ENCODE peak calls at places on chromosomes 2 and 18, in six cellular contexts. N, J, C, E, U and O are unnamed samples.
A peak's percentile ranks its signal among the peaks of the same experiment; 100 is the strongest.

GRCh38 chr18:22171263-22171838 is 2.0 kb downstream of the GATA6 start:
- DNase-seq in N (no peak), J (no peak), U (no peak), C (no peak), E (no peak), O (no peak)

GRCh38 chr18:58682429-58683069 is 11.3 kb downstream of the MALT1 start:
- DNase-seq in N (no peak), U (no peak), C (no peak), E (no peak), J (peak; percentile 68), O (no peak)

GRCh38 chr2:231614559-231615057 is 21.9 kb downstream of the TEX44 start:
- DNase-seq in J (no peak), C (no peak), N (no peak), E (peak; percentile 37), U (no peak), O (peak; percentile 43)

GRCh38 chr18:11366410-11366809 is 217.0 kb upstream of the PIEZO2 start:
- DNase-seq in J (no peak), C (no peak), N (no peak), U (no peak), E (no peak), O (no peak)

GRCh38 chr2:142944264-142944663 is 66.8 kb downstream of the KYNU start:
- DNase-seq in J (no peak), C (no peak), U (no peak), N (no peak), E (no peak), O (no peak)

GRCh38 chr2:233503947-233504637 is 62.5 kb downstream of the USP40 start:
- DNase-seq in N (no peak), J (no peak), U (no peak), C (no peak), E (no peak), O (no peak)

GRCh38 chr18:79380816-79381806 is 14.6 kb upstream of the NFATC1 start:
- DNase-seq in E (peak; percentile 84), U (no peak), N (peak; percentile 62), J (peak; percentile 22), C (no peak), O (peak; percentile 83)

GRCh38 chr2:154556146-154556545 is 142.3 kb upstream of the KCNJ3 start:
- DNase-seq in C (no peak), U (no peak), J (no peak), N (no peak), E (no peak), O (no peak)

GRCh38 chr2:43803113-43803512 is 29.3 kb downstream of the DYNC2LI1 start:
- DNase-seq in N (no peak), C (no peak), U (no peak), E (no peak), J (no peak), O (no peak)

DNA sequence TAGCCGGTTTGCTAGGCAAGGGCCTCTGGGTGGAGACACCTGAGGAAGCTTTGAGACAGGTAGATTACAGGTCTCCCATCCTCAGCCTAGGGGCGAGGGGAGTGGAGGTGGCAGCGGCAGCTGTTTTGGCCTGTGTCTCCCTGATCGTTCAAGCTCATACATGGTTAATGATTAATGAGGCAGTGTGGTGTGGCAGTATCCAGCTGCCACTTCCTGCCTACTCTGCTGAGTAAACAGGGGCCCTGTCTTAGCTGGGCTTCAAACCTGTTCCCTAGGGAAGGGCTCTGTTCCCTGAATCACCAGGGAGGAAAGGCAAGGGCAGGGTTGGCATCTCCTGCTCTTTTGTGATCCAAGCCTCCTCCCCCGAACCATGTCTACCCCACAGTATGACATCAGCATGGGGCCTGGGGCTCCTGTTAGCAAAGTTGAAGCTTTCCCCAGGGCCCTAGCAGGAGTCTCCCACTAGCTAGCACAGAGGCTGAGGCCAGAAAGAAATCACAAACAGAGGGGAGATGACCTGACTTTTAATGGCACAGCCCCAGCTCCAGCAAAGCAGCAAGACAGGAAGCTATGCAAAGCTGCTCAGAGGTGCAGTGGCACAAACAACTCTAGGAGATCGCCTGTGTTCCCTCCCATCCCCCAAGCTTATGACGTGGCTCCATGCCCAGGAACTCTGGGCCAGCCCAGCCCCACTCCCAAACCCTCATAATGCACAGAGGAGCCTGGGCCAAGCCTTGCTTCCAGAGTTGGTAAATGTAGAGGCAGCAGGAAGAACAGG is 3.7 kb upstream of the TUBA4B start:
- DNase-seq in U (peak; percentile 64), N (peak; percentile 19), J (peak; percentile 96), C (no peak), E (no peak), O (no peak)
- TF ChIP-seq POLR2A in U (no peak), N (no peak), J (no peak), C (peak; percentile 37), E (no peak), O (peak; percentile 51)

DNA sequence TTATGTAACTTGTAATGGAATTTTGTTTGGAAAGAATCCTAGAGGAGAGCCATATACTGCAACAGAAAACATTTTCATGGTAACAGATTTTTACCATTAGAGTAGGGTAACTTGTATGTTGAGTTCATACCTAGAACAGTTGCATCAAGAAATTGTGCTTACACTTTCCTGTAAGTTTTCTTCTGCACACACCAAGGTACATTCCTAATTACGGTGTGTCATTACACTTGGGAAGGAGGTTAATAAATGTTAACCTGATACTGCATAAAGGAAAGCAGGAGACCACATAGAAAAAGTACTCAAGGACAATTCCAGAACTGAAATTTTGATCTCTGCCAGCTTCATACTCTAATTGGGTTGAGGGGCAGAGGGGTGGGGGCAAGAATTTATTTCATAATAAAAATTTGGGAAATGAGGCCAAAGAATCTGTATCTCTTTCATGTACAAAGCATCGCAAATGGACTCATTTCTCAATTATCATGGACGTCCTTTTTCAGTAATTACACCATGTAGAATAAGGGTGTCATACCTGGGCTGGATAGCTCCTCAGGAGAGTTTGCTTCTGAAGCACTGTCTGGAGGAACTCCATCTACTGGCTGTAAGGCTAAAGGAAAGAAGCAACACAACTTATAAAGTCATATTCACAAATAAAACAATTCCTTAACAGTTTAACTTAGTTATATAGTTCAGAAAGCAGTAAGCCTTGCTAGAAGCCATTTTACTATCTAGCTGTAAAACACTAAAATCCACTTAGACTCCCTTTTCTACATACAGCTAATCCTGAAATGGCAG is 82.8 kb upstream of the GRB14 start:
- DNase-seq in J (no peak), C (no peak), E (no peak), U (no peak), N (no peak), O (no peak)
- TF ChIP-seq TAF1 in J (no peak), C (no peak), E (no peak), U (no peak), N (no peak), O (no peak)

GRCh38 chr2:20179179-20179754 is 45.7 kb downstream of the SDC1 start:
- DNase-seq in E (no peak), J (no peak), U (no peak), C (no peak), N (no peak), O (no peak)

GRCh38 chr2:20178404-20179178 is 46.3 kb downstream of the SDC1 start:
- DNase-seq in J (no peak), C (no peak), N (no peak), E (no peak), U (no peak), O (no peak)

GRCh38 chr2:20180676-20181648 is 44.0 kb downstream of the SDC1 start:
- DNase-seq in J (no peak), U (no peak), N (no peak), E (no peak), C (no peak), O (no peak)

GRCh38 chr2:20181761-20182160 is 43.2 kb downstream of the SDC1 start:
- DNase-seq in E (no peak), C (no peak), J (no peak), N (no peak), U (no peak), O (no peak)

GRCh38 chr2:20179755-20180594 is 45.0 kb downstream of the SDC1 start:
- DNase-seq in N (peak; percentile 61), U (no peak), C (no peak), E (no peak), J (peak; percentile 88), O (no peak)
- TF ChIP-seq POLR2A in N (no peak), U (no peak), C (no peak), E (no peak), J (no peak), O (no peak)

DNA sequence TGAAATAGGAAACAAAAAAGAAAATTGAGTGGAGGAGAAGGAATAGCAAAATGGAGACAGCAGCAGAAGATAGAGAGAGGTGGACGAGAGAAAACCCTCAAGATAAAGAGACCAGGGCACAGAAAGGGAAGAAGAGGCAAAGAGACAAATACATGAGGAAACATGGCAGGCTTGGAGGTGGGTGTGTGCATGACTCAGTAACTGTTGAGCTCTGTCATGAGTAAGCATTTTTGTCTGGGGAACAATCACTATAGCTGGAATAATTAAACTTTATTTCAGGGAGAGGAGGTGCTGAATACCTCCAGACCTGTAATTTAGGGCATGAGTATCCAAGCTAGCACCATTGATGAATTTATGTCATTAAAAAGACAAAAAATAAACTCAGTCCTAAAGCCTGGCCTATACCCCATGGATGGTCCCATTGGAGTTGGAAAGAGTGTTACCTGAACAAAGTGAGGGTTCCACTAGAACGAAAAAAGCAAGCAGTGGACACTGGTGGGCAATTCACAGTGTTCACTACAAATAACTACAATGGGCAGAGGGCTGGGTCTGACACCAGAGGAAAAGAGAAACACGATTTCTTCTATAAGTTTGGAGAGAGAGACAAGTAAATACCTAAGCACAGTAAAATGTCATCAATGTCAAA is 145.5 kb downstream of the ADCYAP1 start:
- DNase-seq in U (no peak), C (no peak), E (no peak), N (peak; percentile 85), J (no peak), O (no peak)
- TF ChIP-seq TAF1 in U (no peak), C (no peak), E (no peak), N (no peak), J (no peak), O (no peak)

GRCh38 chr2:27377618-27378095 is 2.9 kb downstream of the ZNF513 start:
- DNase-seq in E (no peak), N (no peak), C (no peak), U (no peak), J (no peak), O (no peak)

GRCh38 chr2:27378096-27378808 is 2.3 kb downstream of the ZNF513 start:
- DNase-seq in U (no peak), C (no peak), E (no peak), N (no peak), J (peak; percentile 25), O (no peak)

GRCh38 chr2:27376866-27377617 is 3.5 kb downstream of the ZNF513 start:
- DNase-seq in E (no peak), U (no peak), J (no peak), N (no peak), C (no peak), O (no peak)

GRCh38 chr2:27375513-27376099 is 4.9 kb downstream of the ZNF513 start:
- DNase-seq in E (no peak), C (no peak), U (no peak), J (no peak), N (no peak), O (no peak)

GRCh38 chr2:27376151-27376865 is 4.2 kb downstream of the ZNF513 start:
- DNase-seq in J (no peak), C (no peak), U (no peak), E (no peak), N (no peak), O (no peak)
- TF ChIP-seq POLR2A in J (no peak), C (no peak), U (peak; percentile 26), E (peak; percentile 16), N (no peak), O (no peak)